ENCODE peak calls at places on chromosomes 16 and 17, in five cellular contexts. One of them, this sample, is unnamed.

GRCh38 chr17:6314311-6314710 is 120.6 kb downstream of the AIPL1 start:
- DNase-seq in foreskin melanocyte: no peak
- DNase-seq in GM13977: no peak
- DNase-seq in fibroblast of mammary gland: no peak
- DNase-seq in mucosa of descending colon: no peak
- DNase-seq in this sample: no peak

GRCh38 chr16:74760007-74760767 is 14.4 kb downstream of the FA2H start:
- DNase-seq in foreskin melanocyte: peak; percentile 32
- DNase-seq in GM13977: peak; percentile 60
- DNase-seq in fibroblast of mammary gland: peak; percentile 38
- DNase-seq in mucosa of descending colon: no peak
- DNase-seq in this sample: no peak

GRCh38 chr16:30494709-30495108 is 22.2 kb downstream of the ITGAL start:
- DNase-seq in foreskin melanocyte: no peak
- DNase-seq in GM13977: no peak
- DNase-seq in fibroblast of mammary gland: no peak
- DNase-seq in mucosa of descending colon: no peak
- DNase-seq in this sample: no peak

GRCh38 chr17:15945493-15946209 is 721 bp downstream of the ADORA2B start:
- DNase-seq in foreskin melanocyte: no peak
- DNase-seq in GM13977: no peak
- DNase-seq in fibroblast of mammary gland: no peak
- DNase-seq in mucosa of descending colon: peak; percentile 64
- DNase-seq in this sample: no peak

GRCh38 chr16:15643453-15644305 is 725 bp upstream of the MARF1 start:
- DNase-seq in foreskin melanocyte: peak; percentile 57
- DNase-seq in GM13977: no peak
- DNase-seq in fibroblast of mammary gland: peak; percentile 66
- DNase-seq in mucosa of descending colon: no peak
- DNase-seq in this sample: peak; percentile 66

GRCh38 chr16:70482624-70483023 is 28.2 kb downstream of the FCSK start:
- DNase-seq in foreskin melanocyte: no peak
- DNase-seq in GM13977: no peak
- DNase-seq in fibroblast of mammary gland: peak; percentile 18
- DNase-seq in mucosa of descending colon: no peak
- DNase-seq in this sample: no peak

GRCh38 chr17:6439951-6440350 is 4.3 kb upstream of the PIMREG start:
- DNase-seq in foreskin melanocyte: no peak
- DNase-seq in GM13977: no peak
- DNase-seq in fibroblast of mammary gland: no peak
- DNase-seq in mucosa of descending colon: no peak
- DNase-seq in this sample: no peak

GRCh38 chr16:54194008-54194731 is 92.4 kb downstream of the IRX3 start:
- DNase-seq in foreskin melanocyte: peak; percentile 92
- DNase-seq in GM13977: no peak
- DNase-seq in fibroblast of mammary gland: peak; percentile 71
- DNase-seq in mucosa of descending colon: peak; percentile 68
- DNase-seq in this sample: no peak

GRCh38 chr16:11326737-11327276 is 18.5 kb upstream of the RMI2 start:
- DNase-seq in foreskin melanocyte: no peak
- DNase-seq in GM13977: no peak
- DNase-seq in fibroblast of mammary gland: no peak
- DNase-seq in mucosa of descending colon: no peak
- DNase-seq in this sample: no peak

GRCh38 chr16:2500634-2500936 is 13.2 kb upstream of the ATP6V0C start:
- DNase-seq in foreskin melanocyte: no peak
- DNase-seq in GM13977: no peak
- DNase-seq in fibroblast of mammary gland: no peak
- DNase-seq in mucosa of descending colon: no peak
- DNase-seq in this sample: no peak

GRCh38 chr16:81143921-81144471 is 47.8 kb upstream of the GCSH start:
- DNase-seq in foreskin melanocyte: no peak
- DNase-seq in GM13977: no peak
- DNase-seq in fibroblast of mammary gland: no peak
- DNase-seq in mucosa of descending colon: no peak
- DNase-seq in this sample: no peak

GRCh38 chr16:87735270-87736002 is 30.4 kb downstream of the KLHDC4 start:
- DNase-seq in foreskin melanocyte: no peak
- DNase-seq in GM13977: no peak
- DNase-seq in fibroblast of mammary gland: no peak
- DNase-seq in mucosa of descending colon: no peak
- DNase-seq in this sample: no peak

GRCh38 chr16:70688266-70688742 is 2.5 kb upstream of the MTSS2 start:
- DNase-seq in foreskin melanocyte: no peak
- DNase-seq in GM13977: no peak
- DNase-seq in fibroblast of mammary gland: peak; percentile 22
- DNase-seq in mucosa of descending colon: peak; percentile 70
- DNase-seq in this sample: no peak

GRCh38 chr16:47136101-47136820 is 7.5 kb downstream of the NETO2 start:
- DNase-seq in foreskin melanocyte: no peak
- DNase-seq in GM13977: no peak
- DNase-seq in fibroblast of mammary gland: peak; percentile 44
- DNase-seq in mucosa of descending colon: no peak
- DNase-seq in this sample: peak; percentile 37

GRCh38 chr17:74987909-74988711 is 678 bp downstream of the CDR2L start:
- DNase-seq in foreskin melanocyte: peak; percentile 32
- DNase-seq in GM13977: no peak
- DNase-seq in fibroblast of mammary gland: peak; percentile 72
- DNase-seq in mucosa of descending colon: peak; percentile 83
- DNase-seq in this sample: peak; percentile 80

GRCh38 chr16:58020628-58021521 is 4.7 kb upstream of the MMP15 start:
- DNase-seq in foreskin melanocyte: no peak
- DNase-seq in GM13977: peak; percentile 79
- DNase-seq in fibroblast of mammary gland: peak; percentile 46
- DNase-seq in mucosa of descending colon: no peak
- DNase-seq in this sample: peak; percentile 63

GRCh38 chr17:5879424-5879823 is 190.8 kb upstream of the WSCD1 start:
- DNase-seq in foreskin melanocyte: no peak
- DNase-seq in GM13977: no peak
- DNase-seq in fibroblast of mammary gland: no peak
- DNase-seq in mucosa of descending colon: no peak
- DNase-seq in this sample: no peak

GRCh38 chr16:50665128-50665878 is 15.8 kb downstream of the SNX20 start:
- DNase-seq in foreskin melanocyte: peak; percentile 55
- DNase-seq in GM13977: peak; percentile 74
- DNase-seq in fibroblast of mammary gland: peak; percentile 64
- DNase-seq in mucosa of descending colon: peak; percentile 75
- DNase-seq in this sample: peak; percentile 68

GRCh38 chr17:4545217-4545951 is 9.8 kb downstream of the MYBBP1A start:
- DNase-seq in foreskin melanocyte: no peak
- DNase-seq in GM13977: no peak
- DNase-seq in fibroblast of mammary gland: no peak
- DNase-seq in mucosa of descending colon: no peak
- DNase-seq in this sample: no peak

GRCh38 chr17:63405741-63406261 is 40.3 kb downstream of the CYB561 start:
- DNase-seq in foreskin melanocyte: peak; percentile 57
- DNase-seq in GM13977: peak; percentile 48
- DNase-seq in fibroblast of mammary gland: peak; percentile 93
- DNase-seq in mucosa of descending colon: no peak
- DNase-seq in this sample: peak; percentile 67

GRCh38 chr16:86751081-86752030 is 173.0 kb downstream of the FOXL1 start:
- DNase-seq in foreskin melanocyte: peak; percentile 93
- DNase-seq in GM13977: no peak
- DNase-seq in fibroblast of mammary gland: peak; percentile 94
- DNase-seq in mucosa of descending colon: no peak
- DNase-seq in this sample: no peak

GRCh38 chr17:49548051-49548505 is 27.6 kb upstream of the NXPH3 start:
- DNase-seq in foreskin melanocyte: no peak
- DNase-seq in GM13977: peak; percentile 13
- DNase-seq in fibroblast of mammary gland: no peak
- DNase-seq in mucosa of descending colon: no peak
- DNase-seq in this sample: no peak

GRCh38 chr17:32159586-32160438 is 17.5 kb downstream of the RHOT1 start:
- DNase-seq in foreskin melanocyte: no peak
- DNase-seq in GM13977: no peak
- DNase-seq in fibroblast of mammary gland: no peak
- DNase-seq in mucosa of descending colon: no peak
- DNase-seq in this sample: no peak